ENCODE peak calls at places on chromosome 4, in ten cellular contexts. G, B, L, V, M, Y, C, D, X and W are unnamed samples.

GRCh38 chr4:25966171-25966570 is 52.2 kb downstream of the SMIM20 start:
- DNase-seq in G (no peak), Y (no peak), M (peak), C (no peak), X (no peak), V (no peak), B (no peak), L (no peak), D (peak), W (no peak)

GRCh38 chr4:52143815-52144214 is 92.7 kb downstream of the SPATA18 start:
- DNase-seq in L (no peak), G (no peak), M (no peak), V (no peak), X (no peak), C (no peak), B (no peak), D (no peak), Y (no peak), W (no peak)

GRCh38 chr4:120616041-120616440 is 306.5 kb downstream of the PRDM5 start:
- DNase-seq in G (no peak), L (no peak), Y (no peak), B (no peak), M (no peak), X (no peak), C (no peak), V (no peak), D (no peak), W (no peak)

GRCh38 chr4:17771284-17771908 is 10.0 kb downstream of the FAM184B start:
- DNase-seq in Y (no peak), V (no peak), L (no peak), B (no peak), G (no peak), X (no peak), M (no peak), C (peak), D (no peak), W (no peak)

GRCh38 chr4:40976343-40976742 is 226.6 kb downstream of the NSUN7 start:
- DNase-seq in D (peak), B (no peak), X (no peak), G (peak), C (no peak), V (no peak), L (peak), M (peak), Y (no peak), W (no peak)

GRCh38 chr4:184596617-184597185 is 52.5 kb downstream of the CASP3 start:
- DNase-seq in Y (no peak), V (no peak), D (no peak), M (no peak), X (no peak), C (no peak), G (no peak), L (peak), B (no peak), W (no peak)

GRCh38 chr4:143185253-143186107 is 763 bp downstream of the USP38 start:
- DNase-seq in X (peak), G (peak), V (no peak), D (no peak), M (peak), C (no peak), B (no peak), L (peak), Y (peak), W (no peak)

GRCh38 chr4:101050836-101051205 is 296.5 kb downstream of the PPP3CA start:
- DNase-seq in V (no peak), B (no peak), M (no peak), C (no peak), X (no peak), G (no peak), D (no peak), L (no peak), Y (no peak), W (no peak)

GRCh38 chr4:54654753-54655152 is 3.0 kb upstream of the KIT start:
- DNase-seq in G (no peak), V (no peak), D (no peak), M (no peak), Y (no peak), C (no peak), L (no peak), X (no peak), B (no peak), W (no peak)

GRCh38 chr4:114250439-114250891 is 271.0 kb upstream of the ARSJ start:
- DNase-seq in X (no peak), V (no peak), L (peak), B (no peak), C (no peak), Y (no peak), M (peak), G (no peak), D (peak), W (no peak)

GRCh38 chr4:53702334-53703266 is 111.3 kb upstream of the LNX1 start:
- DNase-seq in X (peak), C (peak), Y (no peak), L (peak), V (peak), M (peak), B (no peak), D (no peak), G (no peak), W (peak)

GRCh38 chr4:17781831-17782287 is 438 bp upstream of the FAM184B start:
- DNase-seq in G (no peak), L (no peak), X (no peak), M (no peak), C (no peak), D (no peak), V (no peak), B (no peak), Y (no peak), W (no peak)